ENCODE peak calls at places on chromosomes 13 and 19, in seven cellular contexts. V is WERI-Rb-1, I is NCI-H1092, L is tibial nerve, J is ureter, P is HEK293T, E is neural crest cell. Y is an unnamed sample.

GRCh38 chr13:23292596-23292995 is 111.8 kb downstream of the SGCG start:
- DNase-seq in V (no peak), I (no peak), L (no peak), J (no peak), P (no peak), E (no peak), Y (no peak)

GRCh38 chr13:48731957-48732569 is 78.3 kb downstream of the CYSLTR2 start:
- DNase-seq in V (no peak), I (no peak), L (peak), J (no peak), P (peak), E (peak), Y (peak)

GRCh38 chr13:51394724-51395123 is 55.2 kb downstream of the SERPINE3 start:
- DNase-seq in V (no peak), I (no peak), L (no peak), J (no peak), P (no peak), E (no peak), Y (no peak)

GRCh38 chr13:102962430-102962829 is 103.8 kb downstream of the SLC10A2 start:
- DNase-seq in V (no peak), I (no peak), L (no peak), J (no peak), P (no peak), E (no peak), Y (no peak)

GRCh38 chr19:53509443-53509842 is 28.5 kb upstream of the ZNF331 start:
- DNase-seq in V (no peak), I (no peak), L (no peak), J (no peak), P (no peak), E (no peak), Y (no peak)

GRCh38 chr13:60226507-60226906 is 62.8 kb upstream of the DIAPH3 start:
- DNase-seq in V (peak), I (peak), L (no peak), J (no peak), P (peak), E (no peak), Y (peak)

GRCh38 chr13:67278230-67278629 is 48.1 kb upstream of the PCDH9 start:
- DNase-seq in V (no peak), I (no peak), L (no peak), J (no peak), P (no peak), E (no peak), Y (no peak)

GRCh38 chr13:36131215-36131930 is at the start of gene DCLK1:
- DNase-seq in V (peak), I (peak), L (peak), J (peak), P (peak), E (peak), Y (no peak)

GRCh38 chr19:4791183-4792018 is at the start of gene FEM1A:
- DNase-seq in V (peak), I (peak), L (peak), J (peak), P (peak), E (peak), Y (peak)

GRCh38 chr13:26679945-26680516 is 80.6 kb downstream of the GPR12 start:
- DNase-seq in V (peak), I (no peak), L (no peak), J (no peak), P (no peak), E (no peak), Y (no peak)

GRCh38 chr13:39422845-39423565 is 180.0 kb downstream of the LHFPL6 start:
- DNase-seq in V (no peak), I (no peak), L (no peak), J (no peak), P (no peak), E (no peak), Y (no peak)

GRCh38 chr19:18586311-18586710 is 2.3 kb upstream of the REX1BD start:
- DNase-seq in V (no peak), I (no peak), L (no peak), J (no peak), P (no peak), E (no peak), Y (no peak)

GRCh38 chr13:48487968-48488367 is 44.9 kb downstream of the RCBTB2 start:
- DNase-seq in V (no peak), I (no peak), L (no peak), J (no peak), P (no peak), E (no peak), Y (no peak)

GRCh38 chr19:49019242-49019932 is 2.5 kb upstream of the LHB start:
- DNase-seq in V (peak), I (peak), L (peak), J (peak), P (peak), E (peak), Y (peak)

GRCh38 chr13:29522044-29522685 is 73.3 kb downstream of the SLC7A1 start:
- DNase-seq in V (no peak), I (no peak), L (peak), J (no peak), P (no peak), E (no peak), Y (no peak)

GRCh38 chr19:11321206-11322126 is 18.0 kb downstream of the RAB3D start:
- DNase-seq in V (peak), I (no peak), L (no peak), J (no peak), P (no peak), E (no peak), Y (no peak)

GRCh38 chr19:54492568-54492967 is 10.1 kb upstream of the LAIR2 start:
- DNase-seq in V (no peak), I (no peak), L (no peak), J (no peak), P (no peak), E (no peak), Y (no peak)

GRCh38 chr13:77353980-77354379 is 27.1 kb upstream of the MYCBP2 start:
- DNase-seq in V (no peak), I (no peak), L (no peak), J (no peak), P (no peak), E (no peak), Y (no peak)

GRCh38 chr13:94992277-94992989 is 280.1 kb upstream of the SOX21 start:
- DNase-seq in V (no peak), I (no peak), L (no peak), J (no peak), P (no peak), E (no peak), Y (no peak)

GRCh38 chr13:112657850-112658445 is 31.9 kb upstream of the ATP11A start:
- DNase-seq in V (no peak), I (no peak), L (no peak), J (no peak), P (no peak), E (no peak), Y (no peak)

GRCh38 chr13:85366759-85367417 is 432.3 kb downstream of the SLITRK6 start:
- DNase-seq in V (no peak), I (no peak), L (no peak), J (no peak), P (no peak), E (no peak), Y (no peak)